ENCODE peak calls at places on chromosomes 7 and 10, in four cellular contexts. R, W, M and K are unnamed samples.
A peak's percentile ranks its signal among the peaks of the same experiment; 100 is the strongest.

GRCh38 chr7:30285531-30286284 is 1.3 kb downstream of the ZNRF2 start:
- DNase-seq in R (peak; percentile 32), W (peak; percentile 22), M (peak; percentile 34), K (peak; percentile 24)

GRCh38 chr7:73556208-73557107 is 1.0 kb downstream of the BCL7B start:
- DNase-seq in R (no peak), W (no peak), M (no peak), K (no peak)

GRCh38 chr7:121945066-121945848 is 72.3 kb downstream of the PTPRZ1 start:
- DNase-seq in R (no peak), W (no peak), M (no peak), K (no peak)

GRCh38 chr7:90432752-90433151 is 29.5 kb downstream of the CLDN12 start:
- DNase-seq in R (no peak), W (no peak), M (no peak), K (no peak)

GRCh38 chr10:64813391-64813790 is 1292.2 kb downstream of the REEP3 start:
- DNase-seq in R (no peak), W (no peak), M (no peak), K (no peak)

GRCh38 chr7:100763556-100764140 is 30.3 kb downstream of the ZAN start:
- DNase-seq in R (no peak), W (no peak), M (no peak), K (no peak)

GRCh38 chr7:155467846-155468821 is 10.2 kb downstream of the EN2 start:
- DNase-seq in R (no peak), W (no peak), M (no peak), K (no peak)

GRCh38 chr10:127196227-127196954 is at the start of gene INSYN2A:
- DNase-seq in R (peak; percentile 52), W (peak; percentile 73), M (peak; percentile 31), K (peak; percentile 24)

GRCh38 chr10:42491001-42491592 is 147.3 kb downstream of the ZNF33B start:
- DNase-seq in R (no peak), W (no peak), M (no peak), K (no peak)

GRCh38 chr7:132424821-132425739 is 151.2 kb downstream of the PLXNA4 start:
- DNase-seq in R (no peak), W (no peak), M (no peak), K (no peak)

GRCh38 chr7:30850426-30850825 is 61.2 kb upstream of the AQP1 start:
- DNase-seq in R (no peak), W (no peak), M (no peak), K (no peak)

GRCh38 chr7:97293031-97293430 is 175.5 kb downstream of the SDHAF3 start:
- DNase-seq in R (no peak), W (no peak), M (no peak), K (no peak)

GRCh38 chr7:114910787-114911186 is 11.1 kb upstream of the MDFIC start:
- DNase-seq in R (no peak), W (no peak), M (no peak), K (no peak)

GRCh38 chr7:133433165-133433812 is 180.4 kb downstream of the EXOC4 start:
- DNase-seq in R (no peak), W (no peak), M (no peak), K (no peak)

GRCh38 chr7:157266272-157266671 is 70.5 kb upstream of the DNAJB6 start:
- DNase-seq in R (no peak), W (no peak), M (no peak), K (no peak)

GRCh38 chr7:140304071-140304799 is 94.1 kb downstream of the SLC37A3 start:
- DNase-seq in R (no peak), W (no peak), M (no peak), K (no peak)

GRCh38 chr10:132713421-132714095 is 72.4 kb downstream of the NKX6-2 start:
- DNase-seq in R (no peak), W (no peak), M (no peak), K (peak; percentile 6)

GRCh38 chr7:91088156-91088555 is 176.1 kb upstream of the FZD1 start:
- DNase-seq in R (no peak), W (no peak), M (no peak), K (no peak)

GRCh38 chr7:6545398-6546126 is 5.7 kb downstream of the GRID2IP start:
- DNase-seq in R (no peak), W (no peak), M (no peak), K (no peak)

GRCh38 chr7:51645707-51646298 is 329.2 kb upstream of the COBL start:
- DNase-seq in R (no peak), W (no peak), M (no peak), K (no peak)

GRCh38 chr10:112475565-112476233 is 28.7 kb downstream of the VTI1A start:
- DNase-seq in R (no peak), W (no peak), M (no peak), K (no peak)

GRCh38 chr7:16954326-16954725 is 72.5 kb upstream of the AGR3 start:
- DNase-seq in R (no peak), W (no peak), M (no peak), K (no peak)

GRCh38 chr7:51471199-51472016 is 154.8 kb upstream of the COBL start:
- DNase-seq in R (no peak), W (no peak), M (no peak), K (peak; percentile 37)

GRCh38 chr7:100949227-100949930 is at the start of gene MUC3A:
- DNase-seq in R (no peak), W (peak; percentile 27), M (no peak), K (no peak)

GRCh38 chr10:110057461-110057860 is 49.7 kb downstream of the ADD3 start:
- DNase-seq in R (no peak), W (no peak), M (no peak), K (no peak)

GRCh38 chr10:112491144-112491543 is 44.1 kb downstream of the VTI1A start:
- DNase-seq in R (no peak), W (no peak), M (no peak), K (no peak)

GRCh38 chr10:131858583-131859340 is 42.0 kb upstream of the PPP2R2D start:
- DNase-seq in R (no peak), W (no peak), M (no peak), K (peak; percentile 2)

GRCh38 chr10:124155781-124156401 is 62.5 kb upstream of the CHST15 start:
- DNase-seq in R (peak; percentile 50), W (no peak), M (peak; percentile 65), K (no peak)

GRCh38 chr7:51639661-51640340 is 323.2 kb upstream of the COBL start:
- DNase-seq in R (no peak), W (no peak), M (no peak), K (no peak)

GRCh38 chr10:15405319-15405718 is 34.2 kb upstream of the FAM171A1 start:
- DNase-seq in R (no peak), W (no peak), M (no peak), K (no peak)

GRCh38 chr7:3459111-3459510 is 158.1 kb downstream of the SDK1 start:
- DNase-seq in R (no peak), W (no peak), M (no peak), K (no peak)

GRCh38 chr7:3451696-3452095 is 150.6 kb downstream of the SDK1 start:
- DNase-seq in R (no peak), W (no peak), M (no peak), K (no peak)

GRCh38 chr7:3455826-3456444 is 154.9 kb downstream of the SDK1 start:
- DNase-seq in R (no peak), W (no peak), M (no peak), K (no peak)

GRCh38 chr7:3453398-3453797 is 152.3 kb downstream of the SDK1 start:
- DNase-seq in R (no peak), W (no peak), M (no peak), K (no peak)
- TF ChIP-seq CTCF in R (no peak), W (no peak), M (no peak), K (no peak)

GRCh38 chr10:324593-324992 is 189.3 kb downstream of the ZMYND11 start:
- DNase-seq in R (no peak), W (no peak), M (no peak), K (no peak)

GRCh38 chr10:320787-321186 is 185.5 kb downstream of the ZMYND11 start:
- DNase-seq in R (no peak), W (no peak), M (no peak), K (no peak)

GRCh38 chr10:325282-325681 is 190.0 kb downstream of the ZMYND11 start:
- DNase-seq in R (no peak), W (no peak), M (no peak), K (no peak)

GRCh38 chr10:326350-326749 is 191.1 kb downstream of the ZMYND11 start:
- DNase-seq in R (no peak), W (no peak), M (no peak), K (no peak)

GRCh38 chr10:323651-324293 is 188.5 kb downstream of the ZMYND11 start:
- DNase-seq in R (peak; percentile 73), W (no peak), M (peak; percentile 80), K (no peak)
- TF ChIP-seq CTCF in R (no peak), W (no peak), M (no peak), K (no peak)

DNA sequence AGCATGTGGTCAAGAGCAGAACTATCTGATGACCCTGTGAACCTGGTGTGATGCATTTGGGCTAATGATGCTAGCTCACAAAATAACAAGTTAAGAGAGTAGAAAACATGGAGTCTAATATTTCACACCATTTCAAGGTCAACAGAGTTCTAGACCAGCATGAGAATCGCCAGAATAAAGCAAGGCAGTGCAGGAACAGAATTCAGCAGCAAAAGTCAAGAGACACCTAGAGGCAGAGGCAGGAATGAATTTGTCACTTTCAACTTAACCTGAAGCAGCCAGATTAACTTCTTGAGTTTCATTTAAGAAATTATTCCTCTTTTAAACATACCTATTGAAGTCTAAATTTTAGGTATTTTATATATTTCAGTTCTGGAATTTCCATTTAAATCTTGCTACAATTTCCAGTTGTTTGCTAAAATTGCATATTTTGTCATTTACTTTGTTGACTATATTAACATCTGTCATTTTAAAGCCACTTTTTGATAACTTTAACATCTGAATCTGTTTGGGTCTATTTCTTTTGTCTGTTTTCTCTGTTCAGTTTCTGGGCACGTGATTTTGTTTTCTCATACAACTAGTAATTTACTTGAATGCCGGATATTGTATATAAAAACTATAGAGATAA is 44.2 kb upstream of the PRSS58 start:
- DNase-seq in R (no peak), W (no peak), M (no peak), K (no peak)
- TF ChIP-seq CTCF in R (peak; percentile 41), W (peak; percentile 57), M (no peak), K (peak; percentile 66)

DNA sequence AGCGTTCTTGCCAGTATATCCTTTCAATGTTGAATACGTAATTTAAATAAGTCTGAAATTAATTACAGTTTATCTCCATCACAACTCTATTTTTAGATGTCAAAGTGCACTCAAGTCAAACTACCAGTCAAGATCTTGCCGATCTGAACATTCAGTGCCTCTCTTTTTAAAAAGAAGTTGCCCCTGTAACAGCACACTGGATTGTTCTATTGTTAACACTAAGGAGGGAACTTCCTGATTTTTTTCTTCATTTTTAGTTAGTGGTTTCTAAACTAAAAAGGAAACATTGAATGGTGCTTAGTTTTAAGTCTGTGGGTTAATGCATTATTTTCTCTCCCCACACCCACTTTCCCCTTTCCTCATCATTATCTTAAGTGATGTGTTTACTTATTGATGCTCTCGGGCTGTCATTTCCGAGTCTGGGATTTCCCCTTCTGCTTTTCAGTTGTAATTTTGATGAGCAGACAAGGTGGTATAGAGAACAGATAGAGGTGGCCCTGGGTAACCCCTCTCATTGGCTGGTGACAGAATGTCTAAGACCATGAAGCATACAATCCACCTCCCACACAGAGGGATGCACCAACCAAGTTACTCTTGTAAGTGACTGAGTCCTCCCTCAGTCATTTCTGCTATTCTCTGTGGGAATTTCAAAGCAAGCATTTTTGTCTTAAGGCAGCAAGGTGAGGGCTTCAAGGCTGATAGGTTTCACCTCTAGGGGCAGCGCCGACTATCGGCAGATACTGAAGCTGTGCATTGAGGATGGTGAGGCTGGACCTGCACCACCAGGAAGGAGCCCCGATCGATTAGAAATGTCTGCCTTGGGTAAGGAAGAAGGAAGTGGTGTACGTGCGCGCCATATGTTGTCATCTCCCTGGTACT is 49.4 kb downstream of the CHN2 start:
- DNase-seq in R (no peak), W (no peak), M (no peak), K (no peak)
- TF ChIP-seq CTCF in R (no peak), W (no peak), M (no peak), K (peak; percentile 33)